ENCODE peak calls at places on chromosome 9, in seven cellular contexts. H, S, B, D, P, G and K are unnamed samples.

GRCh38 chr9:122767821-122768220 is 20.9 kb upstream of the OR5C1 start:
- DNase-seq in G (no peak), B (no peak), S (no peak), P (no peak), H (no peak), D (no peak), K (no peak)

GRCh38 chr9:89978185-89978584 is 373.4 kb downstream of the GADD45G start:
- DNase-seq in B (peak; percentile 43), G (no peak), H (no peak), P (no peak), S (no peak), D (no peak), K (no peak)

GRCh38 chr9:130768265-130768664 is 66.8 kb upstream of the ABL1 start:
- DNase-seq in G (no peak), P (no peak), B (no peak), H (no peak), S (no peak), D (no peak), K (no peak)

GRCh38 chr9:80410106-80410505 is 838.3 kb downstream of the TLE4 start:
- DNase-seq in S (no peak), G (peak; percentile 19), D (no peak), P (no peak), B (no peak), H (no peak), K (no peak)

GRCh38 chr9:111900081-111900805 is 3.6 kb downstream of the UGCG start:
- DNase-seq in B (no peak), G (no peak), H (no peak), P (no peak), S (no peak), D (no peak), K (no peak)

GRCh38 chr9:113589890-113590289 is 126.4 kb downstream of the RGS3 start:
- DNase-seq in B (no peak), S (no peak), G (no peak), D (no peak), P (no peak), H (no peak), K (no peak)

GRCh38 chr9:127566351-127567001 is 45.6 kb upstream of the STXBP1 start:
- DNase-seq in G (no peak), B (peak; percentile 48), S (no peak), D (no peak), P (no peak), H (peak; percentile 89), K (no peak)

GRCh38 chr9:20355022-20355421 is 267.3 kb downstream of the MLLT3 start:
- DNase-seq in S (peak; percentile 10), G (no peak), P (no peak), H (no peak), D (no peak), B (no peak), K (peak; percentile 63)

GRCh38 chr9:116499986-116500871 is 186.9 kb upstream of the TRIM32 start:
- DNase-seq in H (no peak), D (no peak), B (no peak), G (no peak), S (no peak), P (no peak), K (peak; percentile 23)

GRCh38 chr9:23638011-23638410 is 188.0 kb downstream of the ELAVL2 start:
- DNase-seq in S (no peak), H (peak; percentile 59), B (no peak), D (no peak), G (no peak), P (no peak), K (no peak)

GRCh38 chr9:137078701-137079400 is 1.5 kb downstream of the UAP1L1 start:
- DNase-seq in S (no peak), H (peak; percentile 12), G (no peak), P (no peak), B (no peak), D (no peak), K (no peak)

GRCh38 chr9:131111186-131111853 is 14.1 kb upstream of the NUP214 start:
- DNase-seq in D (no peak), G (no peak), S (no peak), B (no peak), P (no peak), H (no peak), K (no peak)

GRCh38 chr9:130770679-130771442 is 64.2 kb upstream of the ABL1 start:
- DNase-seq in P (peak; percentile 6), G (no peak), S (peak; percentile 71), B (no peak), D (no peak), H (peak; percentile 46), K (peak; percentile 44)

GRCh38 chr9:69193685-69194032 is 19.6 kb downstream of the TJP2 start:
- DNase-seq in H (no peak), D (no peak), B (no peak), P (no peak), G (no peak), S (peak; percentile 45), K (no peak)

DNA sequence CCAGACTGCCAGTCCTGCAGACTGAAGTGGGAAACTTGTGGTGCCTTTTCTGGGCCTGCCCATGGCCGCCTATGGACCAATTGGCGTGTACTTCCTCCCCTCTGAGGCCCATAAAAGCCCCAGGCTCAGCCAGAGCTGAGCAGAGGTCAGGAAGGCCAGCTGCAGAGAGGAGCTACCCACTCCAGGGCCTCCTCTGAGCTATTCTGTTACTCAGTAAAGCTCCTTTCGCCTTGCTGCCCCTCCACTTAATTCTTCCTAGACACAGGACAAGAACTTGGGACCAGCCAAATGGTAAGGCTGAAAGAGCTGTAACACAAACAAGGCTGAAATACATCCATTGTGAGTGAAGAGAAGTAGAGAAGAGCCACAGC is 106.4 kb downstream of the C9orf50 start:
- DNase-seq in G (no peak), D (no peak), P (no peak), S (no peak), B (no peak), H (no peak), K (no peak)
- H3K9me3 ChIP-seq in G (no peaks in the 10 kb centered on the region), D (peaks cover 4% of the 10 kb centered on the region), P (peaks cover 19% of the 10 kb centered on the region), S (peaks cover 9% of the 10 kb centered on the region), B (no peaks in the 10 kb centered on the region), H (peaks cover 23% of the 10 kb centered on the region), K (peaks cover 66% of the 10 kb centered on the region)

DNA sequence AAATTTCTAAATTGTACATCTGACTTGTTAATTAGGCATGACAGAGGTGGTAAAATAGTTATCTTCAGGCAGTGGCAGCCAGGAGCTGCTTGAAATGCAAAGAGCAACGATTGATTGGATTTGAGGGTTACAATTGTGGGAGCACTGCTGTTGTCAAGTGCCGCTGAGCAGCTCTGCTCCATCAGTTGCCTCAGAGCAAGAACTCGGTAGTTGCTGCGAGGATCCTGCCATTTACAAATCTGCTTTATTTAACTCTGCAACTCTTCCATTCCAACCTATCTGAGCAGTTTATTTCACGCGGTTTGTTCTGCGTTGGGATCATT is 12.6 kb downstream of the PBX3 start:
- DNase-seq in H (no peak), P (no peak), G (no peak), S (no peak), B (no peak), D (no peak), K (no peak)
- H3K27ac ChIP-seq in H (no peak overlapping the region), P (no peak overlapping the region), G (no peak overlapping the region), S (peak overlapping the region; percentile 77), B (peak overlapping the region; percentile 66), D (no peak overlapping the region), K (no peak overlapping the region)

DNA sequence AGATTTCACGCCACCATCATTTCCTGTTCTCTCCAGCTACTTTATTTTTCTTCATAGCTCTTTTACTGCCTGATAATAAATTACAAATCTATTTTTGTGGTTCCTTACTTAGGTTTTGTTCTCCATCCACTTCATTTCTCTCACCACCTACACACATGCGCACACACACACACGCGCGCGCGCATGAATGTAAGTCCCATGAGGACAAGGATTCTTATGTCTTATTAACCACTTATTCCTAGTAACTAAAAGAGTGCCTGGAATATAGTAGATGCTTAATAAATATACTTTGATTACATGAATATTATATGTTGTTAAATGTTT is 116.5 kb downstream of the TRPM6 start:
- DNase-seq in P (no peak), D (no peak), H (no peak), B (no peak), S (no peak), G (no peak), K (no peak)
- TF ChIP-seq CTCF in P (no peak), D (peak; percentile 34), H (peak; percentile 2), B (no peak), S (no peak), G (no peak), K (no peak)

DNA sequence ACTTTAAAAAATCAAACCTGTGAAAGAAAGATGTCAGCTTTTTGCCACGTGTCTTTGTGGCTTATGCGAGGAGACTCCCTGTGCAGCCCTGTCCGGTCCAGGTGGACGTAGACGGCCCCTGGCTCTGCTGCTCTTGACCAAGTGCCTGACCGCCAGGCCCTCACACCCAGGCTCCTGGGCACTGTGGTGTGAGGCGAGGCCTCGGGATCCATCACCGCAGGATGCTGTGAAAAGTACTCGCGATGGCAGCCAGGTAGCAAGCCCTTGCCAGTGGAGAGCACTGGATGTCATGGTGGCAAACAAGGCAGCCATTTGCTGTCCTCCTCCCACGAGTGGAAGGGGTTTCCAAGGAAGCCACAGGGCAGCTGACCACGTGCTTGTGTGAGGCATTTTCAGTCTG is 245.1 kb downstream of the CACNA1B start:
- DNase-seq in G (no peak), P (no peak), H (no peak), D (no peak), B (no peak), S (no peak), K (no peak)
- H3K9me3 ChIP-seq in G (no peaks in the 10 kb centered on the region), P (no peaks in the 10 kb centered on the region), H (no peaks in the 10 kb centered on the region), D (no peaks in the 10 kb centered on the region), B (no peaks in the 10 kb centered on the region), S (no peaks in the 10 kb centered on the region), K (peaks cover 64% of the 10 kb centered on the region)